ENCODE peak calls at places on chromosome 17, in five cellular contexts. W, A, M, L and E are unnamed samples.
A peak's percentile ranks its signal among the peaks of the same experiment; 100 is the strongest.

GRCh38 chr17:38421224-38421841 is 6.9 kb upstream of the ARHGAP23 start:
- DNase-seq in L (peak; percentile 52), W (peak; percentile 69), M (no peak), A (no peak), E (peak; percentile 74)

GRCh38 chr17:76104896-76105231 is 1.3 kb upstream of the EXOC7 start:
- DNase-seq in M (no peak), L (no peak), A (no peak), W (no peak), E (no peak)

GRCh38 chr17:82217530-82218204 is 5.0 kb upstream of the CCDC57 start:
- DNase-seq in L (no peak), M (no peak), W (peak; percentile 90), A (peak; percentile 81), E (peak; percentile 87)

GRCh38 chr17:10384175-10384574 is 11.4 kb upstream of the MYH13 start:
- DNase-seq in W (no peak), L (peak; percentile 73), A (no peak), M (no peak), E (no peak)

GRCh38 chr17:39595294-39595693 is 12.4 kb downstream of the NEUROD2 start:
- DNase-seq in W (no peak), M (no peak), A (no peak), L (no peak), E (no peak)

GRCh38 chr17:2170023-2170422 is 115.1 kb downstream of the HIC1 start:
- DNase-seq in M (no peak), W (no peak), L (peak; percentile 48), A (peak; percentile 32), E (no peak)

GRCh38 chr17:42097691-42098661 is at the start of gene ZNF385C:
- DNase-seq in L (peak; percentile 69), A (no peak), M (no peak), W (no peak), E (no peak)

GRCh38 chr17:12055889-12056288 is 35.2 kb downstream of the MAP2K4 start:
- DNase-seq in L (no peak), A (no peak), M (no peak), W (no peak), E (no peak)

GRCh38 chr17:10278218-10278617 is 79.8 kb upstream of the GAS7 start:
- DNase-seq in M (no peak), A (peak; percentile 6), W (no peak), L (peak; percentile 61), E (no peak)

GRCh38 chr17:82754297-82755208 is 2.7 kb downstream of the TBCD start:
- DNase-seq in L (peak; percentile 67), M (peak; percentile 77), W (no peak), A (peak; percentile 83), E (peak; percentile 47)

GRCh38 chr17:66426397-66427033 is 124.1 kb downstream of the PRKCA start:
- DNase-seq in L (no peak), M (peak; percentile 31), A (peak; percentile 56), W (peak; percentile 14), E (no peak)

GRCh38 chr17:3502466-3502865 is 26.7 kb downstream of the ASPA start:
- DNase-seq in M (no peak), L (no peak), A (no peak), W (no peak), E (no peak)

GRCh38 chr17:55303008-55303493 is 38.3 kb downstream of the HLF start:
- DNase-seq in M (no peak), L (no peak), A (no peak), W (no peak), E (no peak)

DNA sequence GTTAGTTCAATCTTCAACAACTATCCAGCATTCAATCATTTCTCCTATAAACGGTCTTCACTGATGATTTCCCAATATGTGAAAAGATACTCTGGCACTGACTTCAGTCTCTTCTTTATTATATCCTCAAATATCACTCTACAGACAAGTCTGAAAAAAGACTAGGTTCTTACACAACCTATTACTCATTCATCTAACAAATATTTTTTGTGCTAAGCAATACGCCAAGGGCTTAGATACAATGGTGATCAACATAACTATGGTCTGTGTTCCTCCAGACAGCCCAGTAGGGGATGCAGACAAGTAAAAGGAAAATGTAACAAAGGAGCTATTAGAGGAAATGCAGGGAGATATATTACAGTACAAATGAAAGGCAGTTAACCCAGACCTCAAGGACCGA is 63.9 kb downstream of the MYO1D start:
- DNase-seq in W (no peak), A (no peak), M (no peak), L (no peak), E (no peak)
- TF ChIP-seq CTCF in W (no peak), A (no peak), M (no peak), L (no peak), E (no peak)

GRCh38 chr17:57424273-57424672 is 167.9 kb downstream of the MSI2 start:
- DNase-seq in A (no peak), M (no peak), L (no peak), W (no peak), E (no peak)
- H3K9ac ChIP-seq in A (no peak overlapping the region), M (peak overlapping the region; percentile 19), L (no peak overlapping the region), W (no peak overlapping the region), E (no peak overlapping the region)

DNA sequence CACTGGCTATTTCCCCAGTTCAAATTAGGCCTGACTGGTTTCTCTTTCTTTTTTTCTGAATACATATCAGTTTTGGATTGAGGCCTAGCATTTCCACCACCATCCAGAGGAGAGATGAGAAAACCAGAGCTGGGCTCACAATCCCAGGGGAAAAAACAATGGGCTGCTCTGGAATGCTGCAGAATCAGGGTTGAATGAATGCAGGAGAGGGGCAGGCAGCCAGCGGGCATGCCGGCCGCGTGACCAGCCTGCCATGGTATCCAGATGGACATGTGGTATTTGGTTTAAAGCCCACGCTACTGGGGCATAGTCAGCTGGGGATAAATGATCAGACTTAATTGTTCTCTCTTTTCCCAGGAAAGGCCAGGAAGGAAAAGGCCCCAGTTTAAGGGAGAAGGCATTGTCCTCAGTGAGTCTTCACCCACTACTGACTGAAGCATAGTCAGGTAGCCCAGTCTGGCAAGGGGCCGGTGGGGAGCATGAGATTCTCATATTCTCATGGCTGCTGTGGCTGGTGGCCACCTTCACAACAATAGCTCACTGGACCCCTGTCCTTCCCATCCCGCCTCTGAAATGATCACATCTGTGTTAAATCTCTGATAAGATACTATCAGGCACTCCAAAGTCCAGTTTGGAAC is 38.7 kb upstream of the RHOT1 start:
- DNase-seq in L (peak; percentile 41), M (no peak), W (no peak), A (no peak), E (peak; percentile 49)
- H3K36me3 ChIP-seq in L (no peaks in the 10 kb centered on the region), M (no peaks in the 10 kb centered on the region), W (no peaks in the 10 kb centered on the region), A (no peaks in the 10 kb centered on the region), E (no peaks in the 10 kb centered on the region)

DNA sequence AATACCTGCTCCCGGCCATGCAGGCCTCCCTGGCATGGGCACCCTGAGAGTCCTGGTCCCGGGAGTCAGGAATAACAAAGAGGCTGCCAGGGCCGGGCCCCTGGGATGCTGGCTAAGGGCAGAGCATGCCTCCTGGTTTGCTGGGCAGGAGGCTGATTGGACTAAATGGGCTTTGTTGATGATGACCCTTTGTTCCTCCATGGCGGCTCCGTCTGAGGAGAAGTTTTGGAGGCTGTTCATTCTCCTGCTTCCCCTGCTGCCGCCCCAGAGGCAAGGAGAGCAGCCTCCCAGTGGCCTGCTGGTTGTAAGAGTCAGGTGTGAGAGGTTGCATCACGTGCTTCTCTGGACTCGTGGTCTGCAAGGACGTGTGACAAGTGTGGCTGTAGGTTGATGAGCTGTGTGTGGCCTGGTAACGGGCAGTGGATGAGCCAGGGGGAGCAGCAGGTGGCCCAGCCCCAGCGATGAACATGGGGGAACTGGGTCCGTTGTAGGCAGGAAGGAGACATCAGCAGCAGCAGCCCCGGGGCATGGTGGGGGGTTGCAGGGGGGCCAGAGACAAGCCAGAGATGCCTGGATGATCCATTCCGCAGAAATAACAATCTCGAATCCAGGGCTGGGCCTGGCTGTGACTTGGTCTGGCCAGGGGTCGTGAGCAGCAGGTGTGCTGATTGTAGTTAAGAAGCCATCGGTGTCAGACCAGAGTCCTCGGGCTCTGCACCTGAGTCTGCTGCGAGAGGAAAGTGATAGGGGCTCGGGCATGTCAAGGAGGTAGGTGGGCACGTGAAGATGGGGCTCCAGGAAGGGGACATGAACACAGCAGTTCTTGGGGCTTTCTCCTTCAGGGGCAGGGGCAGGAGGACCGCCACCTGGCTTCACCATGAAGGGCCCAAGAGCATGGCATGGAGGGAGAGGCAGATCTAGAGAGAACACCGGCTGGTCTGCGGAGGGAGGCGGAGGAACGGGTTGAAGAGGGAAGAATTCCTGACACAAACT is 101.4 kb downstream of the TNFRSF13B start:
- DNase-seq in A (no peak), L (no peak), M (no peak), W (no peak), E (no peak)
- TF ChIP-seq CTCF in A (no peak), L (no peak), M (no peak), W (no peak), E (no peak)

GRCh38 chr17:27346228-27346899 is 52.5 kb downstream of the WSB1 start:
- DNase-seq in L (no peak), W (no peak), A (peak; percentile 68), M (no peak), E (no peak)
- H3K9ac ChIP-seq in L (no peak overlapping the region), W (no peak overlapping the region), A (peak overlapping the region; percentile 43), M (no peak overlapping the region), E (no peak overlapping the region)

GRCh38 chr17:50087912-50088405 is 7.2 kb upstream of the PDK2 start:
- DNase-seq in W (no peak), M (no peak), L (no peak), A (no peak), E (no peak)

GRCh38 chr17:50090971-50091950 is 3.9 kb upstream of the PDK2 start:
- DNase-seq in A (no peak), L (no peak), M (no peak), W (no peak), E (no peak)

GRCh38 chr17:50090071-50090470 is 5.1 kb upstream of the PDK2 start:
- DNase-seq in A (no peak), W (no peak), L (no peak), M (no peak), E (no peak)

GRCh38 chr17:50088952-50089825 is 6.0 kb upstream of the PDK2 start:
- DNase-seq in M (no peak), W (no peak), A (no peak), L (no peak), E (no peak)

DNA sequence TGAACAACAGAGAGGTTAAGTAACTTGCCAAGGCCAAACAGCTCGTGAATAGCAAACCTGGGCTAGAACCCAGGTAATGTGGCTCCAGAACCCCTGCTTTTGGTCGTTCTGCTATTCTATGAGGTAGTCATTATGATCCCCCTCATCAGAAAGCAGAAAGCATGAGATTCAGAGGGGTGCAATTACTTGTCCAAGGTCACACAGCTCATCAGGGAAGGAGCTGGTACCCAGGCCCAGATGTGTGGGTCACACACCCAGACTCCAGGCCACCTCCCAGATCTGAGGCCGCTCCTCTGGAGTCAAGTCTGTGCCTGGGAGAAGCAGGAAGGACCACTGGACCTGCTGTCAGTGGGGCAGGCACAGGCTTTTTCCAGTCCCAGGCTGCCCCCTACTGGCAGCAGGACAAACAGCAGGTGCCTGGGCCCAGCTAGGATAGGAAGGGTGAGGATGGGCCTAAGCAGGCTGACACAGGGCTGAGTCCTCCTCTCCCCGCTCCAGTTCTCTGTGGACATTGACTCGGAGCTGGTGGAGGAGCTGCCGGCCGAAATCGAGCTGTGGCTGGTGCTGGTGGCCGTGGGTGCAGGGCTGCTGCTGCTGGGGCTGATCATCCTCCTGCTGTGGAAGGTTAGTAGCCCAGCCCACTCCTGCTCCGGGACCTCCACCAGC is 7.8 kb upstream of the PDK2 start:
- DNase-seq in A (peak; percentile 79), W (peak; percentile 72), L (peak; percentile 79), M (peak; percentile 57), E (peak; percentile 18)
- H3K36me3 ChIP-seq in A (no peaks in the 10 kb centered on the region), W (peaks cover 21% of the 10 kb centered on the region), L (no peaks in the 10 kb centered on the region), M (peaks cover 48% of the 10 kb centered on the region), E (peaks cover 44% of the 10 kb centered on the region)

DNA sequence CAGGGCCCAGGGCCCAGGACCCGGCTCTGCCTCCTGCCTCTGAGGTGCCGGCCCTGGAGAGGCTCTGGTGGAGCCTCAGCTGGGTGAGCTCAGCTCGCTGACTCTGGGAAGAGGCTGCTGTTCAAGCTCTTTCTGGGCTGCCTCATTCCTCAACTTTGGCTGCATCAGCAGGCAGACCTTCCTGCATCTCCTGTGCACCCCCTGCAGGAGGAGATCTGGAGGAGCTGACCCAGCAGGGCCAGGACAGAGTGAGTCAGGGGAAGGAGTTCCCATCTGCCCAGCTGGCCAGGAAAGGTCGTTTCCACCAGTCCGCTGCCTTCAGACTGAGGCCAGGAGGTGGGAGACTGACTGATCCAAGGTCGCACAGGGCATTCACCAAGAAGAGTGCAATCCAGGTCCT is 10.7 kb downstream of the CRHR1 start:
- DNase-seq in L (peak; percentile 56), W (no peak), A (peak; percentile 18), M (no peak), E (no peak)
- TF ChIP-seq CTCF in L (peak; percentile 33), W (peak; percentile 5), A (peak; percentile 47), M (peak; percentile 24), E (no peak)